ENCODE peak calls at places on chromosomes 11 and 22, in eight cellular contexts. I is BE2C; L is endothelial cell; T is omental fat pad; O is left ventricle myocardium inferior; Q is mucosa of gallbladder; A is LNCaP clone FGC; R is stimulated activated CD8-positive, alpha-beta memory T cell treated with anti-CD3 and anti-CD28 coated beads, Interleukin-12 subunit alpha, Interleukin-12 subunit beta, amount 100 ng/mL, for 4 hours. C is an unnamed sample.
A peak's percentile ranks its signal among the peaks of the same experiment; 100 is the strongest.

GRCh38 chr11:125378083-125378482 is 118.0 kb downstream of the FEZ1 start:
- DNase-seq in I (no peak), L (no peak), T (no peak), O (no peak), Q (no peak), A (no peak), R (no peak), C (no peak)

GRCh38 chr11:8720376-8720775 is 37.8 kb downstream of the RPL27A start:
- DNase-seq in I (no peak), L (no peak), T (no peak), O (no peak), Q (no peak), A (no peak), R (no peak), C (no peak)

GRCh38 chr11:117171648-117172051 is 6.9 kb upstream of the SIDT2 start:
- DNase-seq in I (no peak), L (no peak), T (no peak), O (no peak), Q (no peak), A (no peak), R (no peak), C (no peak)

GRCh38 chr22:32005453-32005852 is 37.6 kb upstream of the SLC5A1 start:
- DNase-seq in I (no peak), L (no peak), T (no peak), O (no peak), Q (peak; percentile 42), A (no peak), R (no peak), C (no peak)

GRCh38 chr11:66006891-66007176 is 4.5 kb downstream of the BANF1 start:
- DNase-seq in I (no peak), L (no peak), T (no peak), O (no peak), Q (no peak), A (no peak), R (no peak), C (no peak)

GRCh38 chr11:8702598-8702915 is 20.0 kb downstream of the RPL27A start:
- DNase-seq in I (no peak), L (no peak), T (no peak), O (no peak), Q (no peak), A (no peak), R (no peak), C (no peak)

GRCh38 chr11:81578571-81578970 is 1155.1 kb downstream of the FAM181B start:
- DNase-seq in I (no peak), L (no peak), T (no peak), O (no peak), Q (no peak), A (no peak), R (no peak), C (no peak)

GRCh38 chr22:22816171-22816514 is 71.5 kb upstream of the IGLL5 start:
- DNase-seq in I (no peak), L (no peak), T (no peak), O (no peak), Q (no peak), A (no peak), R (no peak), C (no peak)

GRCh38 chr11:6968816-6969215 is 42.6 kb downstream of the ZNF215 start:
- DNase-seq in I (no peak), L (no peak), T (no peak), O (no peak), Q (no peak), A (no peak), R (no peak), C (no peak)

GRCh38 chr11:45646275-45646970 is 19.0 kb downstream of the CHST1 start:
- DNase-seq in I (no peak), L (no peak), T (no peak), O (no peak), Q (no peak), A (peak; percentile 4), R (no peak), C (no peak)

GRCh38 chr11:91047882-91048281 is 825.0 kb upstream of the CHORDC1 start:
- DNase-seq in I (no peak), L (no peak), T (no peak), O (no peak), Q (no peak), A (no peak), R (no peak), C (no peak)

GRCh38 chr11:120215634-120216033 is 4.8 kb downstream of the OAF start:
- DNase-seq in I (no peak), L (no peak), T (no peak), O (peak; percentile 57), Q (peak; percentile 51), A (no peak), R (no peak), C (no peak)

GRCh38 chr11:82867495-82868082 is 32.6 kb downstream of the PRCP start:
- DNase-seq in I (peak; percentile 88), L (peak; percentile 88), T (peak; percentile 96), O (peak; percentile 24), Q (peak; percentile 84), A (peak; percentile 37), R (peak; percentile 16), C (peak; percentile 53)

GRCh38 chr22:45328822-45329535 is 19.2 kb downstream of the FAM118A start:
- DNase-seq in I (peak; percentile 74), L (no peak), T (no peak), O (no peak), Q (no peak), A (no peak), R (no peak), C (peak; percentile 16)

GRCh38 chr22:47446331-47446730 is 683.9 kb downstream of the TBC1D22A start:
- DNase-seq in I (no peak), L (no peak), T (no peak), O (no peak), Q (no peak), A (no peak), R (no peak), C (no peak)

GRCh38 chr11:9260182-9261146 is 4.7 kb downstream of the DENND5A start:
- DNase-seq in I (no peak), L (no peak), T (no peak), O (no peak), Q (no peak), A (no peak), R (no peak), C (no peak)

GRCh38 chr22:39176067-39176621 is 23.7 kb upstream of the CBX7 start:
- DNase-seq in I (no peak), L (peak; percentile 80), T (no peak), O (peak; percentile 77), Q (peak; percentile 78), A (no peak), R (no peak), C (no peak)

GRCh38 chr22:35477911-35478582 is 62.6 kb upstream of the RASD2 start:
- DNase-seq in I (peak; percentile 75), L (no peak), T (no peak), O (peak; percentile 42), Q (peak; percentile 46), A (peak; percentile 87), R (no peak), C (no peak)

GRCh38 chr22:20606041-20606783 is 98.8 kb downstream of the MED15 start:
- DNase-seq in I (peak; percentile 77), L (peak; percentile 74), T (no peak), O (no peak), Q (peak; percentile 76), A (peak; percentile 87), R (peak; percentile 39), C (no peak)

GRCh38 chr11:27304514-27304913 is 58.5 kb downstream of the CCDC34 start:
- DNase-seq in I (no peak), L (no peak), T (no peak), O (no peak), Q (no peak), A (no peak), R (no peak), C (no peak)

GRCh38 chr11:22666700-22667439 is 459 bp downstream of the GAS2 start:
- DNase-seq in I (peak; percentile 64), L (peak; percentile 55), T (no peak), O (peak; percentile 60), Q (no peak), A (no peak), R (no peak), C (peak; percentile 25)

C was measured in substantia nigra.